ENCODE peak calls at places on chromosome 20, in seven cellular contexts. N, C, Q, W, O, X and Z are unnamed samples.

GRCh38 chr20:60553095-60553494 is 594.9 kb downstream of the CDH26 start:
- DNase-seq in N (peak), O (no peak), X (no peak), W (no peak), Q (no peak), C (no peak), Z (no peak)

GRCh38 chr20:25248501-25249172 is 752 bp downstream of the PYGB start:
- DNase-seq in O (no peak), Q (no peak), W (no peak), N (no peak), C (no peak), X (no peak), Z (no peak)

GRCh38 chr20:35768731-35769664 is 2.8 kb upstream of the PHF20 start:
- DNase-seq in W (peak), C (no peak), N (peak), X (peak), Q (peak), O (no peak), Z (no peak)

GRCh38 chr20:57130160-57130772 is 136.2 kb downstream of the BMP7 start:
- DNase-seq in W (no peak), N (no peak), O (no peak), C (no peak), Q (no peak), X (no peak), Z (no peak)

GRCh38 chr20:44151621-44152416 is 35.2 kb downstream of the JPH2 start:
- DNase-seq in C (no peak), W (no peak), Q (no peak), N (no peak), X (no peak), O (no peak), Z (no peak)

GRCh38 chr20:38872491-38873049 is 53.6 kb upstream of the FAM83D start:
- DNase-seq in O (no peak), X (no peak), C (no peak), W (no peak), Q (no peak), N (no peak), Z (no peak)

GRCh38 chr20:28562510-28562898 is 2695.0 kb upstream of the DEFB115 start:
- DNase-seq in N (no peak), Q (no peak), O (no peak), X (no peak), C (no peak), W (no peak), Z (no peak)

GRCh38 chr20:37449276-37449675 is 71.8 kb upstream of the NNAT start:
- DNase-seq in C (no peak), Q (no peak), X (no peak), W (no peak), O (no peak), N (no peak), Z (no peak)

GRCh38 chr20:4102381-4102780 is 87.0 kb upstream of the RNF24 start:
- DNase-seq in N (no peak), W (no peak), O (no peak), X (no peak), Q (no peak), C (no peak), Z (no peak)

GRCh38 chr20:341682-342081 is 5.2 kb upstream of the NRSN2 start:
- DNase-seq in W (no peak), O (no peak), X (no peak), N (peak), C (no peak), Q (peak), Z (no peak)

GRCh38 chr20:59622496-59622895 is 18.2 kb downstream of the PHACTR3 start:
- DNase-seq in O (no peak), X (no peak), C (no peak), N (no peak), Q (no peak), W (no peak), Z (no peak)

GRCh38 chr20:23116301-23117089 is 30.4 kb upstream of the CD93 start:
- DNase-seq in Q (no peak), W (no peak), X (no peak), O (no peak), C (no peak), N (no peak), Z (no peak)

GRCh38 chr20:1920252-1920651 is 25.0 kb downstream of the SIRPA start:
- DNase-seq in X (no peak), C (no peak), O (no peak), Q (no peak), W (no peak), N (no peak), Z (no peak)

GRCh38 chr20:47317127-47317895 is 39.2 kb downstream of the ZMYND8 start:
- DNase-seq in W (peak), C (no peak), Q (peak), N (peak), O (no peak), X (no peak), Z (peak)

GRCh38 chr20:50471231-50471630 is 39.0 kb upstream of the PTPN1 start:
- DNase-seq in X (no peak), O (no peak), C (no peak), W (no peak), Q (no peak), N (no peak), Z (no peak)

GRCh38 chr20:63219447-63219821 is 3.5 kb upstream of the YTHDF1 start:
- DNase-seq in N (no peak), C (no peak), W (no peak), O (no peak), Q (no peak), X (no peak), Z (no peak)

GRCh38 chr20:49905415-49906091 is 9.8 kb downstream of the SPATA2 start:
- DNase-seq in X (no peak), Q (no peak), W (no peak), N (no peak), C (no peak), O (no peak), Z (no peak)

GRCh38 chr20:17952692-17953684 is 15.6 kb downstream of the SNX5 start:
- DNase-seq in N (no peak), X (no peak), C (no peak), Q (no peak), O (no peak), W (no peak), Z (no peak)

GRCh38 chr20:11797161-11797560 is 120.5 kb upstream of the BTBD3 start:
- DNase-seq in W (no peak), Q (no peak), C (no peak), X (no peak), O (no peak), N (no peak), Z (no peak)

GRCh38 chr20:41058007-41058673 is 29.5 kb downstream of the TOP1 start:
- DNase-seq in X (no peak), W (no peak), Q (no peak), C (no peak), O (no peak), N (peak), Z (no peak)

GRCh38 chr20:61447950-61448349 is 195.9 kb downstream of the CDH4 start:
- DNase-seq in Q (no peak), N (no peak), O (no peak), W (no peak), X (no peak), C (peak), Z (no peak)

GRCh38 chr20:23782366-23782983 is 31.7 kb upstream of the CST1 start:
- DNase-seq in O (no peak), W (no peak), Q (peak), N (peak), C (no peak), X (no peak), Z (no peak)

GRCh38 chr20:56442381-56443365 is 25.8 kb upstream of the RTF2 start:
- DNase-seq in X (no peak), C (no peak), O (no peak), Q (no peak), N (no peak), W (no peak), Z (no peak)

GRCh38 chr20:49179368-49180277 is 8.5 kb downstream of the STAU1 start:
- DNase-seq in O (no peak), N (no peak), C (no peak), Q (no peak), X (no peak), W (no peak), Z (no peak)

GRCh38 chr20:38805502-38805957 is at the start of gene PPP1R16B:
- DNase-seq in N (no peak), W (no peak), C (no peak), O (peak), Q (peak), X (peak), Z (peak)

GRCh38 chr20:10653593-10654288 is 20.1 kb downstream of the JAG1 start:
- DNase-seq in X (no peak), W (no peak), Q (no peak), N (no peak), O (no peak), C (no peak), Z (no peak)

GRCh38 chr20:21048841-21049273 is 57.3 kb downstream of the LINC00237 start:
- DNase-seq in O (peak), N (peak), Q (peak), C (no peak), W (no peak), X (peak), Z (peak)

GRCh38 chr20:62433655-62434054 is 6.3 kb upstream of the RBBP8NL start:
- DNase-seq in N (no peak), O (no peak), Q (no peak), W (no peak), C (no peak), X (no peak), Z (no peak)

GRCh38 chr20:8808180-8808535 is 260.7 kb upstream of the PLCB4 start:
- DNase-seq in Q (no peak), O (no peak), N (no peak), W (no peak), X (no peak), C (no peak), Z (no peak)

GRCh38 chr20:54085910-54086309 is 15.5 kb upstream of the BCAS1 start:
- DNase-seq in W (no peak), N (no peak), O (no peak), Q (no peak), X (no peak), C (no peak), Z (no peak)

GRCh38 chr20:50174456-50174855 is 16.2 kb upstream of the CEBPB start:
- DNase-seq in C (no peak), Q (no peak), X (no peak), O (no peak), N (no peak), W (no peak), Z (no peak)

GRCh38 chr20:62168061-62168460 is 14.8 kb upstream of the MTG2 start:
- DNase-seq in W (no peak), Q (no peak), N (no peak), C (no peak), O (no peak), X (no peak), Z (no peak)

GRCh38 chr20:37650661-37651060 is 43.2 kb upstream of the CTNNBL1 start:
- DNase-seq in W (no peak), N (no peak), Q (no peak), O (no peak), C (no peak), X (no peak), Z (no peak)

GRCh38 chr20:17505664-17506517 is 25.3 kb downstream of the BFSP1 start:
- DNase-seq in X (no peak), Q (peak), N (peak), C (no peak), O (no peak), W (no peak), Z (peak)

GRCh38 chr20:57056651-57057050 is 209.8 kb downstream of the BMP7 start:
- DNase-seq in C (no peak), W (no peak), O (no peak), N (no peak), Q (no peak), X (no peak), Z (no peak)

GRCh38 chr20:8082999-8083398 is 49.1 kb upstream of the PLCB1 start:
- DNase-seq in O (no peak), X (no peak), N (no peak), Q (no peak), C (no peak), W (no peak), Z (no peak)

GRCh38 chr20:6595704-6596103 is 171.8 kb upstream of the BMP2 start:
- DNase-seq in O (no peak), X (no peak), Q (no peak), N (no peak), W (no peak), C (no peak), Z (no peak)

GRCh38 chr20:36483919-36484808 is 57.2 kb upstream of the MYL9 start:
- DNase-seq in N (no peak), C (no peak), X (no peak), Q (no peak), O (no peak), W (no peak), Z (no peak)

GRCh38 chr20:2299301-2299700 is 3.5 kb downstream of the TGM3 start:
- DNase-seq in W (no peak), X (no peak), C (no peak), N (no peak), O (no peak), Q (no peak), Z (no peak)

GRCh38 chr20:59559863-59560262 is 44.5 kb upstream of the PHACTR3 start:
- DNase-seq in Q (no peak), C (no peak), N (no peak), W (no peak), X (no peak), O (no peak), Z (no peak)